ENCODE peak calls at places on chromosomes 3 and 15, in four cellular contexts. One of them, this sample, is unnamed.

GRCh38 chr15:34609102-34609501 is 25.7 kb upstream of the GOLGA8B start:
- DNase-seq in dorsolateral prefrontal cortex: no peak
- DNase-seq in A549: no peak
- DNase-seq in choroid plexus epithelial cell: no peak
- DNase-seq in this sample: no peak

GRCh38 chr3:187669675-187670504 is at the start of gene SST:
- DNase-seq in choroid plexus epithelial cell: peak
- DNase-seq in dorsolateral prefrontal cortex: no peak
- DNase-seq in A549: no peak
- DNase-seq in this sample: peak

GRCh38 chr3:143830063-143830462 is 18.2 kb downstream of the SLC9A9 start:
- DNase-seq in dorsolateral prefrontal cortex: no peak
- DNase-seq in A549: no peak
- DNase-seq in choroid plexus epithelial cell: no peak
- DNase-seq in this sample: peak

GRCh38 chr3:41095702-41096101 is 103.6 kb upstream of the CTNNB1 start:
- DNase-seq in A549: no peak
- DNase-seq in choroid plexus epithelial cell: no peak
- DNase-seq in dorsolateral prefrontal cortex: no peak
- DNase-seq in this sample: peak

GRCh38 chr3:195847061-195847950 is 35.6 kb upstream of the MUC4 start:
- DNase-seq in dorsolateral prefrontal cortex: no peak
- DNase-seq in A549: peak
- DNase-seq in choroid plexus epithelial cell: peak
- DNase-seq in this sample: no peak

GRCh38 chr15:60392986-60393811 is 4.6 kb downstream of the ANXA2 start:
- DNase-seq in A549: peak
- DNase-seq in dorsolateral prefrontal cortex: peak
- DNase-seq in choroid plexus epithelial cell: peak
- DNase-seq in this sample: peak

GRCh38 chr15:65195542-65196026 is 10.4 kb upstream of the CLPX start:
- DNase-seq in choroid plexus epithelial cell: no peak
- DNase-seq in A549: no peak
- DNase-seq in dorsolateral prefrontal cortex: no peak
- DNase-seq in this sample: no peak

GRCh38 chr3:46671541-46672348 is 21.7 kb downstream of the ALS2CL start:
- DNase-seq in dorsolateral prefrontal cortex: peak
- DNase-seq in choroid plexus epithelial cell: no peak
- DNase-seq in A549: no peak
- DNase-seq in this sample: no peak

GRCh38 chr15:80351211-80351610 is 53.0 kb upstream of the ARNT2 start:
- DNase-seq in dorsolateral prefrontal cortex: no peak
- DNase-seq in A549: no peak
- DNase-seq in choroid plexus epithelial cell: no peak
- DNase-seq in this sample: no peak

GRCh38 chr3:4399476-4399875 is 67.6 kb downstream of the SUMF1 start:
- DNase-seq in A549: no peak
- DNase-seq in dorsolateral prefrontal cortex: no peak
- DNase-seq in choroid plexus epithelial cell: no peak
- DNase-seq in this sample: no peak

GRCh38 chr3:11037966-11038365 is 45.4 kb downstream of the SLC6A1 start:
- DNase-seq in choroid plexus epithelial cell: no peak
- DNase-seq in A549: no peak
- DNase-seq in dorsolateral prefrontal cortex: no peak
- DNase-seq in this sample: no peak

GRCh38 chr15:92365816-92366215 is 27.9 kb upstream of the ST8SIA2 start:
- DNase-seq in choroid plexus epithelial cell: no peak
- DNase-seq in dorsolateral prefrontal cortex: no peak
- DNase-seq in A549: no peak
- DNase-seq in this sample: no peak
- H3K4me3 ChIP-seq in choroid plexus epithelial cell: no peak
- H3K4me3 ChIP-seq in dorsolateral prefrontal cortex: no peak
- H3K4me3 ChIP-seq in A549: no peak
- H3K4me3 ChIP-seq in this sample: no peak

DNA sequence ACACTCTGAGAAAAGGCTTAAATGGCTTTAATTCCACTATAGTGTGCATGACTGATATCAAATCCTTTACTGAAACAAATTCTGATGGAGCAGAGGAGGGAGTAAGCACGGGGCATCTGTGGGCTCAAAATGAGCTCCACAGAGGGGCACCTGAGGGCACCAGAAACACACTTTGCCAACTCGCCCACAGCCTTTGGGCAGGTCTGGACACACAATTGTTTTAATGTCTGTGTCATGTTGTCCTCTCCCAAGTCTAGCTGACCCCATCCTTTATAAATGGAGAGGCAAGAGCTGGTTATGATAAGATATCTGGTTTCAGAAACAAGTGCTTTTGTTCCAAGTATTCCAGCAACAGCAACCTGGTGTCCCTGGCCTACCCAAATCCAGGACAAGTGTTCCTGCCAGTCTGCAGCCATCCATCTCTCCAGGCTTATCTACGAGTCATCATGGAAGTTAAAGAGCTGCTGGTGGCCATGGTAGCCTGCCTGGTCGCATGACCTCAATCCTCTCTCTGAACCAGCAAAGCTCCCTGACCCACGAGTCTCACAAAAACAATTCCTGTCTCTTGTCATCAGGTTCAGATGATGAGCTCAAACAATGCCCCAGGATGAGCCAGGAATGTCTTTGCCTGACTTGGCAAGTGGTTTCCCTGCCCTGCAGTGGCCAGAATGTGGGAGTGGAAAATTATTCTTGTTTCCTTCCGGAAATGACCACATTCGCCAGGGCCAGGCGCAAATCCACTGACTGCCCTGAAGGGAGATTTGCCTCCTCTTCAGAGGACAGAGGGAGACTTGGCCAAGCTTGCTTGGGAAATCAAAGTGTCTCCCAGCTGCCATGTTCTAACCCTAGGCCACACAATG is 64.4 kb upstream of the TPM1 start:
- DNase-seq in choroid plexus epithelial cell: peak
- DNase-seq in A549: no peak
- DNase-seq in dorsolateral prefrontal cortex: no peak
- DNase-seq in this sample: peak
- TF ChIP-seq CTCF in choroid plexus epithelial cell: no peak
- TF ChIP-seq CTCF in A549: no peak
- TF ChIP-seq CTCF in dorsolateral prefrontal cortex: no peak
- TF ChIP-seq CTCF in this sample: no peak

DNA sequence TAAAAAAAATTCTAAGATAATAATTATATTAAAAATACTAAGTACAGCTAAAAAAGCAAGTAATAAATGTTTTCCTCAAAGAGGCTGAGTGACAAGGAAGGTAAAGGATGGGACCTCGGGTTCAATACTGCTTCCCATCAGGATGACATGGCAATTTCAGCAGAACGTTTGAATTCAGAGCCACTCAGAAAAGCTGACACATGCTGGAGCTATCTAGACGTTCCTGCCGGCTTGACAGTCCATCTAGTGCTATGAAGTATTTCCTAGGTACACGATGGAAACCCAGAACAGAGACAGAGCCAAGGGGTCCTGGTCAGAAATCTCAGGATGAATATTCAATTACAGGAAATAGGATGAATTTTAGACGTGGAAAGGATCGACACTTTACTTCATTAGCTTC is 361.8 kb downstream of the FGF12 start:
- DNase-seq in A549: no peak
- DNase-seq in dorsolateral prefrontal cortex: no peak
- DNase-seq in choroid plexus epithelial cell: no peak
- DNase-seq in this sample: no peak
- H3K4me3 ChIP-seq in A549: no peak
- H3K4me3 ChIP-seq in dorsolateral prefrontal cortex: no peak
- H3K4me3 ChIP-seq in choroid plexus epithelial cell: no peak
- H3K4me3 ChIP-seq in this sample: no peak

GRCh38 chr3:61522629-61523028 is 38.7 kb upstream of the PTPRG start:
- DNase-seq in dorsolateral prefrontal cortex: no peak
- DNase-seq in A549: no peak
- DNase-seq in choroid plexus epithelial cell: no peak
- DNase-seq in this sample: no peak

GRCh38 chr3:61521229-61521628 is 40.1 kb upstream of the PTPRG start:
- DNase-seq in choroid plexus epithelial cell: no peak
- DNase-seq in A549: no peak
- DNase-seq in dorsolateral prefrontal cortex: no peak
- DNase-seq in this sample: no peak

GRCh38 chr3:61522064-61522463 is 39.3 kb upstream of the PTPRG start:
- DNase-seq in dorsolateral prefrontal cortex: no peak
- DNase-seq in A549: no peak
- DNase-seq in choroid plexus epithelial cell: no peak
- DNase-seq in this sample: no peak

GRCh38 chr3:61518590-61518989 is 42.8 kb upstream of the PTPRG start:
- DNase-seq in A549: no peak
- DNase-seq in choroid plexus epithelial cell: peak
- DNase-seq in dorsolateral prefrontal cortex: no peak
- DNase-seq in this sample: no peak
- TF ChIP-seq CTCF in A549: no peak
- TF ChIP-seq CTCF in choroid plexus epithelial cell: no peak
- TF ChIP-seq CTCF in dorsolateral prefrontal cortex: no peak
- TF ChIP-seq CTCF in this sample: no peak

GRCh38 chr15:73324496-73325170 is 44.1 kb downstream of the HCN4 start:
- DNase-seq in choroid plexus epithelial cell: no peak
- DNase-seq in A549: no peak
- DNase-seq in dorsolateral prefrontal cortex: no peak
- DNase-seq in this sample: no peak

GRCh38 chr15:73323374-73323955 is 45.3 kb downstream of the HCN4 start:
- DNase-seq in A549: no peak
- DNase-seq in choroid plexus epithelial cell: no peak
- DNase-seq in dorsolateral prefrontal cortex: no peak
- DNase-seq in this sample: no peak

GRCh38 chr15:73326157-73326556 is 42.6 kb downstream of the HCN4 start:
- DNase-seq in dorsolateral prefrontal cortex: no peak
- DNase-seq in A549: no peak
- DNase-seq in choroid plexus epithelial cell: no peak
- DNase-seq in this sample: no peak

GRCh38 chr15:73323956-73324355 is 44.8 kb downstream of the HCN4 start:
- DNase-seq in dorsolateral prefrontal cortex: no peak
- DNase-seq in choroid plexus epithelial cell: no peak
- DNase-seq in A549: no peak
- DNase-seq in this sample: no peak

GRCh38 chr15:73325191-73325980 is 43.4 kb downstream of the HCN4 start:
- DNase-seq in A549: no peak
- DNase-seq in dorsolateral prefrontal cortex: no peak
- DNase-seq in choroid plexus epithelial cell: no peak
- DNase-seq in this sample: no peak
- H3K4me3 ChIP-seq in A549: no peak
- H3K4me3 ChIP-seq in dorsolateral prefrontal cortex: no peak
- H3K4me3 ChIP-seq in choroid plexus epithelial cell: no peak
- H3K4me3 ChIP-seq in this sample: no peak

GRCh38 chr3:116852801-116853200 is 143.2 kb downstream of the TUSC7 start:
- DNase-seq in choroid plexus epithelial cell: no peak
- DNase-seq in dorsolateral prefrontal cortex: no peak
- DNase-seq in A549: no peak
- DNase-seq in this sample: no peak

GRCh38 chr3:116848402-116848801 is 138.8 kb downstream of the TUSC7 start:
- DNase-seq in A549: no peak
- DNase-seq in choroid plexus epithelial cell: no peak
- DNase-seq in dorsolateral prefrontal cortex: no peak
- DNase-seq in this sample: no peak

DNA sequence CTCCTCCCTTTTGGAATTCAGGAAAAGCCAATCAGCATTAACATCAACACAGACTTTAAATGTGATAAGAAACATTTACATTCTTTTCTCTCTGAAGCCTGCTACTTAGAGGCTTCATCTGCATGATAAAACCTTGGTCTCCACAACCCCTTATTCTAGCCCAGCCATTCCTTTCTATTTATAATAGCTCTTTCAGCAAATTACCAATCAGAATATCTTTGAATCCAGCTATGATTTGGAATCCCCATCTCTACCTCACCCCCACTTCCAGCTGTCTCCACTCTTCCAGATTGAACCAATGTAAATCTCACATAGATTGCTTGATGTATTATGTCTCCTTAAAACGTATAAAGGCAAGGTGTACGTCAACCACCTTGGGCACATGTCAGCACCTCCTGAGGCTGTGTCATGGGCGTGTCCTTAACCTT is 139.7 kb downstream of the TUSC7 start:
- DNase-seq in dorsolateral prefrontal cortex: no peak
- DNase-seq in A549: no peak
- DNase-seq in choroid plexus epithelial cell: no peak
- DNase-seq in this sample: no peak
- TF ChIP-seq CTCF in dorsolateral prefrontal cortex: no peak
- TF ChIP-seq CTCF in A549: no peak
- TF ChIP-seq CTCF in choroid plexus epithelial cell: no peak
- TF ChIP-seq CTCF in this sample: no peak

DNA sequence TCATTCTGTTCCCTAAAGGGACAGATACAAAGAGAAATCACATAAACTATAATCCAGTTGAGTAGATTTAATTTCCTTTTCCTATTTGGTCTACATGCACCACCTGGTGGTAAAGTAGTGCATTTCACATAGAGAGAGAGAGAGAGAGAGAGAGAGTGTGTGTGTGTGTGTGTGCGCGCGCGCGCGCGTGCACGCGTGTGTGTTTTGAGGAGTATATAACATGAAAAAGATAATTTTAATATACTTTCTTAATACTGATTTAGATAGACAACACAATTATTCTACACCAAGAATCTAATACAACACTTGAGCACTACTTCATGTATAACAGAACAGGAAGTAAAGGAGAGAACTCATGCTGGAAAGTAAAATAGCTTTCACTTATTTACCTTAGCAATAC is 1.1 kb upstream of the FGF7 start:
- DNase-seq in choroid plexus epithelial cell: peak
- DNase-seq in dorsolateral prefrontal cortex: no peak
- DNase-seq in A549: no peak
- DNase-seq in this sample: peak
- H3K4me3 ChIP-seq in choroid plexus epithelial cell: no peak
- H3K4me3 ChIP-seq in dorsolateral prefrontal cortex: peak
- H3K4me3 ChIP-seq in A549: no peak
- H3K4me3 ChIP-seq in this sample: no peak

DNA sequence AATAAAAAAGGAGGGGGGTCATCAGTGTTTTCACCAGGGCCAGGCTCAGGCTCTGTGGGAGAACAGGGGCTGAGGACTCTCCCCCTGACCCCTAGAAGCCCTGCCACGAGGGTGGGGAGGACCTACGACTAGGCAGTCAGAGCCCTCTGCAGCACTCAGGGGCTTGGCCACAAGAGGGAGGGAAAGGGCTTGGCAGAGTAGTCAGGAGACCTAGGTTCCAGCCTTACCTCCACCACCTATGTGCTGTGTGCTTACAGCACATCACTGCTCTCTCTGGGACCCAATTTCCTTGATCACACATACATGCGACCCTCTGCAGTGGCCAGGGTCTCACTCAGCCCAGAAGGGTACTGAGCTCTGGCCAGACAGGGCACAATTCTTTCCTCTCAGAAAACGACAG is 16.3 kb upstream of the SKIC8 start:
- DNase-seq in choroid plexus epithelial cell: peak
- DNase-seq in A549: no peak
- DNase-seq in dorsolateral prefrontal cortex: no peak
- DNase-seq in this sample: peak
- TF ChIP-seq CTCF in choroid plexus epithelial cell: peak
- TF ChIP-seq CTCF in A549: no peak
- TF ChIP-seq CTCF in dorsolateral prefrontal cortex: no peak
- TF ChIP-seq CTCF in this sample: peak

DNA sequence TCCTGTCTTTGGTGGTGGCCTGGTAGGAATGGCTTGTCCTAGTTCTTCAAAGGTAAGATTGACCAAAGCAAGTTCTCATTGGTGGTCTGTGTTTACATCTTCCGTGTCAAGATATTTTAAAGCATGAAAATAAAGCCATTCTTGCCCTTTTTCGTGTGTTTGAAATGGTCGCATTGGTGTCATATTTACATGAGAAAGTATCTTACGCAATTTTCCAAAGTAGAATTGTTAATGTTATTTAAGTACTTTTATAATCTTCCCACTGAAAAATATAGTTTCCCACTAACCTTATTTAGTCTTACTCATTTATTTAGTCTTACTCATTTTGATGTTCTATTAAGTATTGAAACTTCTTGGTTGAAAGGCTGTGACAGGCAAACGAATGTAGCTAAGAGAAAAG is 31.0 kb downstream of the NMD3 start:
- DNase-seq in dorsolateral prefrontal cortex: no peak
- DNase-seq in choroid plexus epithelial cell: no peak
- DNase-seq in A549: no peak
- DNase-seq in this sample: no peak
- H3K4me3 ChIP-seq in dorsolateral prefrontal cortex: no peak
- H3K4me3 ChIP-seq in choroid plexus epithelial cell: no peak
- H3K4me3 ChIP-seq in A549: no peak
- H3K4me3 ChIP-seq in this sample: no peak

This sample was measured in epithelial cell of esophagus.